ENCODE peak calls at places on chromosomes 1 and 21, in four cellular contexts. T, K, A and V are unnamed samples.
A peak's percentile ranks its signal among the peaks of the same experiment; 100 is the strongest.

GRCh38 chr1:91699339-91699970 is 186.5 kb downstream of the TGFBR3 start:
- DNase-seq in A (no peak), K (no peak), T (peak; percentile 96), V (no peak)

GRCh38 chr1:45306319-45306718 is 20.4 kb upstream of the HPDL start:
- DNase-seq in T (peak; percentile 17), K (no peak), A (no peak), V (no peak)

GRCh38 chr1:222665964-222666363 is 46.3 kb downstream of the AIDA start:
- DNase-seq in T (peak; percentile 11), A (no peak), K (no peak), V (no peak)

GRCh38 chr1:157045251-157046218 is at the start of gene ARHGEF11:
- DNase-seq in K (no peak), T (peak; percentile 91), A (peak; percentile 20), V (peak; percentile 89)

GRCh38 chr1:54265126-54265525 is 65.2 kb downstream of the MRPL37 start:
- DNase-seq in K (no peak), T (no peak), A (no peak), V (no peak)

GRCh38 chr1:171160181-171160580 is 24.9 kb upstream of the FMO2 start:
- DNase-seq in A (no peak), T (no peak), K (no peak), V (no peak)

GRCh38 chr1:26531651-26532131 is 2.1 kb downstream of the RPS6KA1 start:
- DNase-seq in T (no peak), K (no peak), A (no peak), V (no peak)

GRCh38 chr21:39022035-39022900 is 161.0 kb downstream of the PSMG1 start:
- DNase-seq in A (no peak), K (no peak), T (no peak), V (no peak)

GRCh38 chr1:225447649-225448048 is 19.8 kb upstream of the LBR start:
- DNase-seq in T (peak; percentile 45), A (no peak), K (no peak), V (no peak)

GRCh38 chr1:207007352-207008033 is 25.1 kb downstream of the C1orf116 start:
- DNase-seq in A (no peak), K (no peak), T (peak; percentile 98), V (no peak)

GRCh38 chr1:54805981-54806381 is 4.9 kb upstream of the TTC22 start:
- DNase-seq in K (no peak), A (no peak), T (no peak), V (no peak)